ENCODE peak calls at places on chromosome 21, in nine cellular contexts. Z is GM03348; V is Daoy; U is NCI-H446; O is AG04450; S is astrocyte; I is stimulated activated CD4-positive, alpha-beta T cell treated with anti-CD3 and anti-CD28 coated beads, Interleukin-12 subunit alpha, Interleukin-12 subunit beta, amount 100 ng/mL, for 24 hours; P is ascending aorta; Y is activated CD8-positive, alpha-beta memory T cell treated with anti-CD3 and anti-CD28 coated beads, Interleukin-2, amount 10 ng/mL, durations not matched to agents 7 days and 5 days. N is an unnamed sample.

GRCh38 chr21:35540950-35541632 is 492.0 kb upstream of the RUNX1 start:
- DNase-seq in Z (peak; percentile 58), V (peak; percentile 30), U (no peak), O (no peak), S (peak; percentile 17), I (no peak), P (no peak), Y (no peak), N (no peak)

GRCh38 chr21:42039911-42040351 is 29.8 kb upstream of the ZBTB21 start:
- DNase-seq in Z (peak; percentile 74), V (peak; percentile 82), U (no peak), O (peak; percentile 93), S (no peak), I (no peak), P (no peak), Y (no peak), N (peak; percentile 76)

GRCh38 chr21:40016667-40017066 is 149.4 kb downstream of the PCP4 start:
- DNase-seq in Z (no peak), V (no peak), U (no peak), O (no peak), S (no peak), I (no peak), P (no peak), Y (no peak), N (no peak)

GRCh38 chr21:39641827-39642450 is 29.2 kb downstream of the B3GALT5 start:
- DNase-seq in Z (no peak), V (no peak), U (no peak), O (no peak), S (no peak), I (no peak), P (no peak), Y (no peak), N (no peak)

GRCh38 chr21:46393941-46394818 is 64.5 kb upstream of the DIP2A start:
- DNase-seq in Z (no peak), V (no peak), U (no peak), O (no peak), S (no peak), I (no peak), P (no peak), Y (no peak), N (peak; percentile 20)

GRCh38 chr21:16330340-16331319 is 600.8 kb downstream of the USP25 start:
- DNase-seq in Z (peak; percentile 36), V (peak; percentile 28), U (peak; percentile 81), O (peak; percentile 44), S (peak; percentile 62), I (no peak), P (no peak), Y (no peak), N (peak; percentile 85)

GRCh38 chr21:44742418-44743153 is 31.2 kb upstream of the TSPEAR start:
- DNase-seq in Z (no peak), V (no peak), U (no peak), O (no peak), S (no peak), I (no peak), P (no peak), Y (no peak), N (no peak)

GRCh38 chr21:34836103-34836932 is 167.5 kb downstream of the CLIC6 start:
- DNase-seq in Z (peak; percentile 87), V (peak; percentile 100), U (no peak), O (peak; percentile 99), S (peak; percentile 100), I (peak; percentile 24), P (peak; percentile 91), Y (no peak), N (peak; percentile 85)